ENCODE peak calls at places on chromosome 13, in seven cellular contexts. X, W, Q, H, P, C and I are unnamed samples. For H3K4me1 and H3K27me3, the result is how much of the 10 kb centered on the place peaks cover.

GRCh38 chr13:39596685-39597084 is 6.3 kb downstream of the LHFPL6 start:
- DNase-seq in X (no peak), W (no peak), Q (no peak), H (no peak), P (no peak), C (no peak), I (no peak)

GRCh38 chr13:113991191-113991669 is 17.4 kb upstream of the C13orf46 start:
- DNase-seq in X (no peak), W (no peak), Q (peak), H (no peak), P (no peak), C (no peak), I (no peak)

GRCh38 chr13:23509781-23510543 is 60.2 kb upstream of the TNFRSF19 start:
- DNase-seq in X (no peak), W (peak), Q (no peak), H (no peak), P (no peak), C (no peak), I (no peak)

GRCh38 chr13:42807866-42808265 is 26.5 kb downstream of the FAM216B start:
- DNase-seq in X (no peak), W (peak), Q (no peak), H (no peak), P (no peak), C (no peak), I (no peak)

GRCh38 chr13:19048381-19048780 is 133.2 kb downstream of the TUBA3C start:
- DNase-seq in X (no peak), W (no peak), Q (no peak), H (no peak), P (no peak), C (no peak), I (no peak)

GRCh38 chr13:97329331-97329730 is 104.6 kb upstream of the RAP2A start:
- DNase-seq in X (no peak), W (no peak), Q (no peak), H (no peak), P (no peak), C (no peak), I (no peak)

GRCh38 chr13:22915442-22916082 is 265.2 kb upstream of the SGCG start:
- DNase-seq in X (peak), W (peak), Q (peak), H (peak), P (peak), C (peak), I (peak)

GRCh38 chr13:103282571-103283450 is 216.6 kb upstream of the SLC10A2 start:
- DNase-seq in X (no peak), W (peak), Q (no peak), H (no peak), P (no peak), C (no peak), I (no peak)

GRCh38 chr13:21717817-21718216 is 46.9 kb downstream of the FGF9 start:
- DNase-seq in X (no peak), W (peak), Q (no peak), H (no peak), P (no peak), C (peak), I (no peak)

DNA sequence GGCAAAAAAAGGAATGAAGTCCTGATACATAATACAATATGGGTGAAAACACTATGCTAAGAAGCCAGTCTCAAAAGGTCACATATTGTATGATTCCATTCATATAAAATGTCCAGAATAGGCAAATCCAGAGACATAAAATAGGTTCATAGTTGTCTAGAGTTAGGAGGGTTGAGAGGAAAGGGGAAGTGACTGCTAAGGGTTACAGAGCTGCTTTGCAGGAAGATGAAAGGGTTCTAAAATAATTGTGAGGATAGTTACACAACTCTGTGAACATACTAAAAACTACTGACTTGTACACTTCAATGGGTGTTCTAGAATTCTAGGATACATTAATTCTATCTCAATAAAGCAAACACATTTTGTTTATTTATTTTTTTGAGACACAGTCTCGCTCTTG is 25.7 kb downstream of the CAB39L start:
- DNase-seq in X (no peak), W (no peak), Q (no peak), H (no peak), P (no peak), C (no peak), I (no peak)
- H3K4me1 ChIP-seq in X (under half), W (under half), Q (under half), H (under half), P (under half), C (under half), I (under half)

GRCh38 chr13:26759156-26759906 is 1.3 kb downstream of the GPR12 start:
- DNase-seq in X (no peak), W (no peak), Q (peak), H (no peak), P (no peak), C (no peak), I (no peak)

GRCh38 chr13:26758496-26759155 is 2.0 kb downstream of the GPR12 start:
- DNase-seq in X (no peak), W (no peak), Q (no peak), H (no peak), P (no peak), C (no peak), I (no peak)

GRCh38 chr13:26759907-26760834 is at the start of gene GPR12:
- DNase-seq in X (peak), W (no peak), Q (peak), H (peak), P (no peak), C (no peak), I (no peak)

DNA sequence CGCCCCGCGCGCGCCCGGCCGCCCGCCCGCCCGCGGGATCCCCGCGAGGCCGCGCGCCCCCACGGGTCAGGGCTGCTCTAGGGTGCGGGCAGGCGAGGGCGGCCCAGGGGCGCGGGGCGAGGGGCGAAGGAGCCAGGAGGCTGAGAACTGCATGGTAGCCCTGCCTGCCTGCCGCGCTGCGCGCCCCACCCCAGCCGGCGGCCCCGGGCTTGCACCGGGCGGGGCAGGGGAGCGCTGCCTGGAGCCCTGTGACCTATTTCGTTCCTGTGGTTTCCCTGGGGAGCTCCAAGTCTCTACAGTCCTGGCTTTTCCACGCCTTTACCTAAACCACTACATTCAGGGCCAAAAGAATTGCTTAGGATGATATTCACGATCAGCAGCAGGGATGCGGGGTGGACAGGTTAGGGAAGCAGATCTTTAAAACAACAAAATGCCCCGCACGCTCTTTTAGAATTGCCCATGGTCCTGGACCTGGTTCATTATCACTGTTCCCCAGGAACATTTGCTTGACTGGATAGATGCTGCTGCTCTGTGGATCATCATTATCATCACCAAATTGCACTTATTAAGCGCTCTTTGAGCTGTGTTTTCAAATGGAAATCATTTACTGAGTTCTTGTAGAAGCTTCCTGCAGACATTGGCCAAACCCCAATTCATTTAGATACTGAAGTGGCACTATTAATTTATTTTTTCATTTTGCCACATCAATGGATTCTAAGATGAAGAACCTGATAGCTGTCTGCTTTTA is 423 bp upstream of the GPR12 start:
- DNase-seq in X (no peak), W (peak), Q (peak), H (no peak), P (no peak), C (no peak), I (no peak)
- H3K27me3 ChIP-seq in X (half or more), W (under half), Q (under half), H (half or more), P (under half), C (half or more), I (half or more)

GRCh38 chr13:102233566-102234208 is 168.2 kb downstream of the FGF14 start:
- DNase-seq in X (no peak), W (no peak), Q (no peak), H (no peak), P (no peak), C (no peak), I (no peak)
- H3K27ac ChIP-seq in X (no peak), W (no peak), Q (no peak), H (no peak), P (no peak), C (no peak), I (no peak)

DNA sequence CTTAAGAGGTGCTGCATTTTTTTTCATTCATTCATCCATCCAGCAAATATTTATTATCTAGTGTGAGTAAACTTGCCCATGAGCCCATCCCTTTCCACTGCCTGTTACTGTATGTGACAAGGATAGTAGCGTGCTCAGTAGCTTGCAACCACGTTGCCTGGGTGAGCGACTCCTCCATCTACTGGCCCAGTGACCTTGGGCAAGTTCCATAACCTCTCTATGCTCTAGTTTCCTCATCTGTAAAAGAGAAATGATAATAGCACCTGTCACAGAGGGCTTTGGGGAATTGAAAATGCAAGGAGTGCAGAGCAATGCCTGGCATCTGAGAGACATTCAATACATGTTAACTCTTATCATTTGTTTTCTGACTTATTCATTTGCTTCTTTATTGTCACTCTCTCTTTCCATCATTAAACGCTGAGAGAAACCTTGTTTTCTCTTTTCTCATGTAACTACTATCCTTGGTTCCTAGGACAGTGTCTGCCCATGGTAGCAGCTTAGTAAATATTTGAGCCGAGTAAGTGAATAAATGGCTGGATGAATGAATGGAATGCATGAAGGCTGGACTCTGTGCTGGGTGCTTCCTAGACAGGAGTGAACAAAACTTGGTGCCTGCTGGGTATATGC is 19.9 kb downstream of the LRCH1 start:
- DNase-seq in X (no peak), W (no peak), Q (no peak), H (no peak), P (no peak), C (no peak), I (no peak)
- H3K4me1 ChIP-seq in X (under half), W (under half), Q (under half), H (half or more), P (under half), C (under half), I (half or more)

GRCh38 chr13:25177012-25177411 is 4.9 kb upstream of the AMER2 start:
- DNase-seq in X (no peak), W (no peak), Q (no peak), H (no peak), P (no peak), C (no peak), I (no peak)

GRCh38 chr13:25174304-25174703 is 2.2 kb upstream of the AMER2 start:
- DNase-seq in X (no peak), W (no peak), Q (no peak), H (peak), P (no peak), C (no peak), I (no peak)

GRCh38 chr13:25175431-25175830 is 3.3 kb upstream of the AMER2 start:
- DNase-seq in X (no peak), W (no peak), Q (no peak), H (no peak), P (no peak), C (no peak), I (no peak)

GRCh38 chr13:25177636-25178035 is 5.5 kb upstream of the AMER2 start:
- DNase-seq in X (no peak), W (no peak), Q (no peak), H (no peak), P (no peak), C (no peak), I (no peak)

DNA sequence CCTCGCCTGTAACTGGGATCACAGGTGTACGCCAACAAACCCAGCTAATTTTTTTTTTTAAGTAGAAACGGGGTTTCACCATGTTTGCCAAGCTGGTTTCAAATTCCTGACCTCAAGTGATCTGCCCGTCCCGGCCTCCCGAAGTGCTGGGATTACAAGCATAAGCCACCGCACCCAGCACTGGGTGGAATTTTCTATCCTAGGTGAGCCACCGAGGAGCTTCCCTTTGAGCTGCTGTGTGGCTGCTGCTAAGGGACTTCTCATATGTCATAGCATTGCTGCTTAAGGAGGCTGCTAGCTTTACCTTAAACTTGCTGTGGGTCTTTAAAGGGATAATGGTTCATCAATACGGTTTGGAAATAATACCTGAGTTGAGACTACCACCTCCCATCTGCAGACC is 2.9 kb upstream of the AMER2 start:
- DNase-seq in X (no peak), W (no peak), Q (no peak), H (no peak), P (no peak), C (no peak), I (no peak)
- H3K27me3 ChIP-seq in X (half or more), W (under half), Q (half or more), H (under half), P (under half), C (half or more), I (half or more)

GRCh38 chr13:46359731-46360130 is 27.3 kb downstream of the RUBCNL start:
- DNase-seq in X (no peak), W (no peak), Q (no peak), H (no peak), P (no peak), C (no peak), I (no peak)
- H3K27ac ChIP-seq in X (no peak), W (no peak), Q (no peak), H (peak), P (no peak), C (no peak), I (peak)

GRCh38 chr13:110119943-110120905 is 186.7 kb downstream of the COL4A1 start:
- DNase-seq in X (no peak), W (peak), Q (no peak), H (no peak), P (no peak), C (no peak), I (peak)
- H3K4me1 ChIP-seq in X (under half), W (under half), Q (under half), H (under half), P (under half), C (under half), I (under half)

GRCh38 chr13:99360696-99361095 is 53.5 kb upstream of the GPR183 start:
- DNase-seq in X (no peak), W (no peak), Q (no peak), H (no peak), P (no peak), C (no peak), I (no peak)

GRCh38 chr13:99361197-99361596 is 54.0 kb upstream of the GPR183 start:
- DNase-seq in X (no peak), W (no peak), Q (no peak), H (no peak), P (no peak), C (no peak), I (no peak)

GRCh38 chr13:99357920-99358319 is 50.7 kb upstream of the GPR183 start:
- DNase-seq in X (no peak), W (no peak), Q (no peak), H (no peak), P (no peak), C (no peak), I (no peak)

GRCh38 chr13:99357149-99357596 is 50.0 kb upstream of the GPR183 start:
- DNase-seq in X (no peak), W (no peak), Q (no peak), H (no peak), P (no peak), C (no peak), I (no peak)

DNA sequence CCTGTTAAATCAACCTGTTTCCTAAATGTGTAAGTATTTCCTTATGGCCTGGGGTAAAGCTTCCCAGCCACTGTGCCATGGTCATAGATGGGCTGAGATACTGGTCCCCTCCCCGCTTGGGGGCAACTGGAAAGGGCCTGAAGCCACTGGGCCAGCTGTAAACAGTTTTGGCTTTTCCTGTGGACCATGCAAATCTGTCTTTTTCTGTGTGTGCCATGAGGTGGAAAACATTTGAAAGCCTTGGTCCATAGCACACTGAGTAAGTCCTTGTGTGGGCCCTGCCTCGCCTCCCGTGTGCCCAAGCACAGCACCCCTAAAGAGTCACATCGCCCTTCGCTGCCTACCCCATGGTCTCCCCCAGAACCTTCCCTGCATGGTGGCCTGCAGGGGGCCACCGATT is 52.3 kb upstream of the GPR183 start:
- DNase-seq in X (no peak), W (no peak), Q (no peak), H (no peak), P (no peak), C (no peak), I (no peak)
- H3K27me3 ChIP-seq in X (under half), W (under half), Q (under half), H (under half), P (under half), C (under half), I (under half)

GRCh38 chr13:108575430-108575829 is 54.0 kb upstream of the MYO16 start:
- DNase-seq in X (no peak), W (no peak), Q (no peak), H (no peak), P (no peak), C (no peak), I (no peak)

GRCh38 chr13:108573455-108573854 is 56.0 kb upstream of the MYO16 start:
- DNase-seq in X (no peak), W (no peak), Q (no peak), H (no peak), P (no peak), C (no peak), I (no peak)

GRCh38 chr13:108572782-108573211 is 56.6 kb upstream of the MYO16 start:
- DNase-seq in X (no peak), W (peak), Q (no peak), H (no peak), P (no peak), C (no peak), I (no peak)

DNA sequence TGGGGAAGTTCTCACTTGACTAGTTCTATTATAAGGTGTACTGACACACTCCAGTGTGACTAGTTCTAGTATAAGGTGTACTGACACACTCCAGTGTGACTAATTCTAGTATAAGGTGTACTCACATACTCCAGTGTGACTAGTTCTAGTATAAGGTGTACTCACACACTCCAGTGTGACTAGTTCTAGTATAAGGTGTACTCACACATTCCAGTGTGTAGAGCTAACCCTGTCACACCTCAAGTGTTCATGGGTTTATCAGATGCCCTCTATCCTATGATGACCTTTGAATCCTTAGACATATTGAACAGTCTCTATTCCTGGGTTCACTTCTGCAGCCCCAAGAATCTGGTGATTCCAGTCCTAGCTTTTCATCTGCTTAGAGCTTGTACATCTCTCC is 54.6 kb upstream of the MYO16 start:
- DNase-seq in X (no peak), W (no peak), Q (no peak), H (no peak), P (no peak), C (no peak), I (no peak)
- H3K27ac ChIP-seq in X (no peak), W (no peak), Q (no peak), H (no peak), P (no peak), C (no peak), I (no peak)